ENCODE peak calls at places on chromosomes 2 and 18, in five cellular contexts. One of them, this sample, is unnamed. For H3K4me1, the result is how much of the 10 kb centered on the place peaks cover.

GRCh38 chr2:71006955-71007799 is 12.5 kb upstream of the TEX261 start:
- ATAC-seq in CD8-positive, alpha-beta T cell: no peak
- ATAC-seq in pancreas: no peak
- ATAC-seq in upper lobe of left lung: no peak
- ATAC-seq in A549: peak
- ATAC-seq in this sample: no peak

GRCh38 chr18:63477972-63478371 is 1.2 kb downstream of the SERPINB5 start:
- ATAC-seq in upper lobe of left lung: no peak
- ATAC-seq in A549: no peak
- ATAC-seq in CD8-positive, alpha-beta T cell: no peak
- ATAC-seq in pancreas: no peak
- ATAC-seq in this sample: no peak

GRCh38 chr2:42127425-42128424 is 41.4 kb upstream of the EML4 start:
- ATAC-seq in pancreas: no peak
- ATAC-seq in A549: peak
- ATAC-seq in CD8-positive, alpha-beta T cell: peak
- ATAC-seq in upper lobe of left lung: no peak
- ATAC-seq in this sample: no peak

GRCh38 chr2:213238753-213239591 is 45.3 kb upstream of the SPAG16 start:
- ATAC-seq in CD8-positive, alpha-beta T cell: peak
- ATAC-seq in pancreas: peak
- ATAC-seq in upper lobe of left lung: no peak
- ATAC-seq in A549: peak
- ATAC-seq in this sample: peak

GRCh38 chr2:203861607-203862006 is 6.0 kb upstream of the CTLA4 start:
- ATAC-seq in CD8-positive, alpha-beta T cell: no peak
- ATAC-seq in upper lobe of left lung: no peak
- ATAC-seq in A549: no peak
- ATAC-seq in pancreas: no peak
- ATAC-seq in this sample: no peak

GRCh38 chr2:45889053-45889452 is 237.6 kb downstream of the PRKCE start:
- ATAC-seq in CD8-positive, alpha-beta T cell: peak
- ATAC-seq in pancreas: peak
- ATAC-seq in A549: peak
- ATAC-seq in upper lobe of left lung: no peak
- ATAC-seq in this sample: peak

GRCh38 chr2:45607701-45608100 is 3.4 kb downstream of the SRBD1 start:
- ATAC-seq in upper lobe of left lung: no peak
- ATAC-seq in CD8-positive, alpha-beta T cell: no peak
- ATAC-seq in pancreas: no peak
- ATAC-seq in A549: peak
- ATAC-seq in this sample: no peak

GRCh38 chr2:39525636-39526412 is 88.7 kb upstream of the MAP4K3 start:
- ATAC-seq in upper lobe of left lung: peak
- ATAC-seq in CD8-positive, alpha-beta T cell: no peak
- ATAC-seq in A549: no peak
- ATAC-seq in pancreas: peak
- ATAC-seq in this sample: no peak

GRCh38 chr18:5106730-5107129 is 90.3 kb downstream of the AKAIN1 start:
- ATAC-seq in CD8-positive, alpha-beta T cell: peak
- ATAC-seq in upper lobe of left lung: no peak
- ATAC-seq in pancreas: no peak
- ATAC-seq in A549: no peak
- ATAC-seq in this sample: no peak

GRCh38 chr2:85828725-85829124 is 60.1 kb downstream of the ST3GAL5 start:
- ATAC-seq in CD8-positive, alpha-beta T cell: no peak
- ATAC-seq in upper lobe of left lung: no peak
- ATAC-seq in pancreas: no peak
- ATAC-seq in A549: no peak
- ATAC-seq in this sample: no peak

GRCh38 chr2:85831735-85832134 is 57.1 kb downstream of the ST3GAL5 start:
- ATAC-seq in CD8-positive, alpha-beta T cell: no peak
- ATAC-seq in A549: no peak
- ATAC-seq in pancreas: no peak
- ATAC-seq in upper lobe of left lung: no peak
- ATAC-seq in this sample: no peak

GRCh38 chr2:85830645-85831044 is 58.1 kb downstream of the ST3GAL5 start:
- ATAC-seq in pancreas: no peak
- ATAC-seq in CD8-positive, alpha-beta T cell: peak
- ATAC-seq in upper lobe of left lung: no peak
- ATAC-seq in A549: peak
- ATAC-seq in this sample: no peak

GRCh38 chr2:85826990-85827878 is 61.6 kb downstream of the ST3GAL5 start:
- ATAC-seq in pancreas: peak
- ATAC-seq in CD8-positive, alpha-beta T cell: peak
- ATAC-seq in upper lobe of left lung: peak
- ATAC-seq in A549: peak
- ATAC-seq in this sample: peak

DNA sequence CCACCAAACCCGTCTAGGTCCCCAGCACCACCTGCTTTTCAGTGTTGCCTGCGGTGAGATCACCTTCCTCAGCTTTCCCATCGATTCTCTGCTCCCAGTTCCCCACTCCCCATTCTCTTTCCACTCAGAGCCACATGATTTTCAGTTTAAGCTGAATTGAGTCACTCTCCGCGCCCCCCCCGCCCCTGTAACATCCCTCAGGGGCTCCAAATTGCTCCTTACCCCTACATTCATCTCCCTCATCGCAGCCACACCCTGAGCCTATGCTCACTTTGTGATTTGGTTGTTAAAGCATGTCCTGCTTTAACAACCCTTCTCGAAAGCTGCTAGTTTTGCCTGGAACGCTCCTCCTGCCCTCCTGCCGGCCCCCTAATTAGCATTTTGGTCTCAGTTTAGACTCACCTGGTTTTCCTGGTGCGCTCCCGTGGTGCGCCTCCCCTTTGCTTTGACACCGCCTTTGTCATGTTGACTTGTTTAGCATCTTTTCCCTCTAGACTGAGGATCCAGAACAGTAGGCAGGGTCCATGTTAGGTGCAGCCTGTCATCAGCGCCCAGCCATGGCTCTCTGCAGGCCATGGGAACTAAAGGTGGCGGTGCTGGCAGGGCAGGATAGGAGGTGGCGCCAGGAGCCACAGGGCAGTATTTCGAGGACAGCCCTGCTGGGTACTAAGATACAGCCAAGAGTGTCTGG is 60.8 kb downstream of the ST3GAL5 start:
- ATAC-seq in A549: peak
- ATAC-seq in pancreas: peak
- ATAC-seq in upper lobe of left lung: peak
- ATAC-seq in CD8-positive, alpha-beta T cell: no peak
- ATAC-seq in this sample: no peak
- H3K4me3 ChIP-seq in A549: peak
- H3K4me3 ChIP-seq in pancreas: no peak
- H3K4me3 ChIP-seq in upper lobe of left lung: peak
- H3K4me3 ChIP-seq in CD8-positive, alpha-beta T cell: peak
- H3K4me3 ChIP-seq in this sample: no peak

GRCh38 chr2:3192281-3192818 is 185.3 kb downstream of the EIPR1 start:
- ATAC-seq in upper lobe of left lung: no peak
- ATAC-seq in CD8-positive, alpha-beta T cell: no peak
- ATAC-seq in pancreas: no peak
- ATAC-seq in A549: no peak
- ATAC-seq in this sample: no peak
- H3K4me1 ChIP-seq in upper lobe of left lung: under half
- H3K4me1 ChIP-seq in CD8-positive, alpha-beta T cell: under half
- H3K4me1 ChIP-seq in pancreas: under half
- H3K4me1 ChIP-seq in A549: under half
- H3K4me1 ChIP-seq in this sample: under half

GRCh38 chr2:85309699-85310321 is 18.0 kb downstream of the TGOLN2 start:
- ATAC-seq in upper lobe of left lung: no peak
- ATAC-seq in A549: no peak
- ATAC-seq in pancreas: no peak
- ATAC-seq in CD8-positive, alpha-beta T cell: peak
- ATAC-seq in this sample: no peak
- H3K4me3 ChIP-seq in upper lobe of left lung: no peak
- H3K4me3 ChIP-seq in A549: no peak
- H3K4me3 ChIP-seq in pancreas: no peak
- H3K4me3 ChIP-seq in CD8-positive, alpha-beta T cell: peak
- H3K4me3 ChIP-seq in this sample: no peak

DNA sequence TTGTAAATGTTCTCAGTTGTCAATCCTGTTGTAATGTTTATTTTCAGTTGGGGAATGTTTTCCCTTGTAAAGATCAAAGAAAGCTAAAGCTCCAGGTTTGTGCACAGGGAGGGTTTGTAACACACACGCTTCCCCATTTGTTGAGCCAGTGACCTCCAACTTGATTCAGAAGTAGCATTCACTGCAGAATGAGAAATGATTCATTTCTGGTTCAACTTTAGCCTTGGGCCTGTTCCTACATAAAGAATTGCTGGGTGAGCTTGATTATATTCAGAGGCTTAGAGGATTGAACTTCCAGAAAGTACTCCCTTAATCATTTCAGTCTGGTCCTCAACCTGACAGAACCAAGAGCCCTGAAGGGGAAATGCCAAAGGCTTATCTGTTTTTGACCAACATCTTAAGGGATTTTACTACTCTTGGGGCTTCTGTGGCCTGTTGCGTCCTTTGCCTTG is 70.6 kb upstream of the CAVIN2 start:
- ATAC-seq in CD8-positive, alpha-beta T cell: no peak
- ATAC-seq in upper lobe of left lung: no peak
- ATAC-seq in pancreas: no peak
- ATAC-seq in A549: no peak
- ATAC-seq in this sample: no peak
- H3K4me1 ChIP-seq in CD8-positive, alpha-beta T cell: under half
- H3K4me1 ChIP-seq in upper lobe of left lung: under half
- H3K4me1 ChIP-seq in pancreas: under half
- H3K4me1 ChIP-seq in A549: under half
- H3K4me1 ChIP-seq in this sample: under half

DNA sequence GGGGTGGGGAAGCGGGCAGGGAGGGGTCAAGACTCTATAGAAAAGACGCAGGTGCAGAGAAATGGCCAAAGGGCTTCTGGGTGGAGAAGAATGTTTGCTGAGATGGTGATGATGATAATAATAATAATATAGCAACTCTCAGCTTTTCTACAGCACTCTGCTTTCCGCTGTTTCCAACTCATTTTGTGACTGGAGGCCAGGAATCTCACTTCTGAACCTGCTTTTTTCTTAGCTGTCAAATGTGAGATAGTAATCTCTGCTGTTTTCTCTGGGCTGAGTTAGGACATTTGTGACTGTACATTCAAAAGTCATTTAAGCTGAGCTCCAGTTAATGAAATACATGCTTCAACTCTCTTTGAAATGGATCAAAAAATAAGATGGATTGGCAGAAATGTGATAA is 58.4 kb downstream of the TNS1 start:
- ATAC-seq in upper lobe of left lung: no peak
- ATAC-seq in CD8-positive, alpha-beta T cell: no peak
- ATAC-seq in pancreas: no peak
- ATAC-seq in A549: no peak
- ATAC-seq in this sample: no peak
- H3K4me3 ChIP-seq in upper lobe of left lung: peak
- H3K4me3 ChIP-seq in CD8-positive, alpha-beta T cell: no peak
- H3K4me3 ChIP-seq in pancreas: peak
- H3K4me3 ChIP-seq in A549: no peak
- H3K4me3 ChIP-seq in this sample: peak

GRCh38 chr2:60535392-60536312 is 17.8 kb downstream of the BCL11A start:
- ATAC-seq in A549: no peak
- ATAC-seq in CD8-positive, alpha-beta T cell: no peak
- ATAC-seq in pancreas: no peak
- ATAC-seq in upper lobe of left lung: no peak
- ATAC-seq in this sample: no peak

GRCh38 chr2:60539177-60539576 is 14.3 kb downstream of the BCL11A start:
- ATAC-seq in pancreas: peak
- ATAC-seq in upper lobe of left lung: no peak
- ATAC-seq in A549: no peak
- ATAC-seq in CD8-positive, alpha-beta T cell: no peak
- ATAC-seq in this sample: no peak

GRCh38 chr2:60540054-60540453 is 13.4 kb downstream of the BCL11A start:
- ATAC-seq in CD8-positive, alpha-beta T cell: no peak
- ATAC-seq in pancreas: no peak
- ATAC-seq in upper lobe of left lung: no peak
- ATAC-seq in A549: no peak
- ATAC-seq in this sample: no peak

GRCh38 chr2:60536716-60537115 is 16.7 kb downstream of the BCL11A start:
- ATAC-seq in CD8-positive, alpha-beta T cell: no peak
- ATAC-seq in A549: no peak
- ATAC-seq in upper lobe of left lung: no peak
- ATAC-seq in pancreas: peak
- ATAC-seq in this sample: no peak

GRCh38 chr2:60538136-60538535 is 15.3 kb downstream of the BCL11A start:
- ATAC-seq in pancreas: peak
- ATAC-seq in CD8-positive, alpha-beta T cell: no peak
- ATAC-seq in A549: no peak
- ATAC-seq in upper lobe of left lung: peak
- ATAC-seq in this sample: no peak
- H3K4me1 ChIP-seq in pancreas: half or more
- H3K4me1 ChIP-seq in CD8-positive, alpha-beta T cell: under half
- H3K4me1 ChIP-seq in A549: under half
- H3K4me1 ChIP-seq in upper lobe of left lung: under half
- H3K4me1 ChIP-seq in this sample: under half

This sample was measured in gastroesophageal sphincter.